ENCODE peak calls at places on chromosomes 11 and 22, in seven cellular contexts. G is mucosa of gallbladder; I is central memory CD4-positive, alpha-beta T cell; K is foreskin fibroblast; C is omental fat pad; N is mammary epithelial cell; A is HEK293T. L is an unnamed sample.

GRCh38 chr22:23178512-23179254 is 1.6 kb upstream of the BCR start:
- DNase-seq in G (peak), I (peak), K (peak), C (peak), N (peak), A (peak), L (peak)

GRCh38 chr11:58832246-58832645 is 12.3 kb downstream of the GLYATL2 start:
- DNase-seq in G (no peak), I (no peak), K (peak), C (no peak), N (peak), A (no peak), L (no peak)

GRCh38 chr11:25566298-25567200 is 765.4 kb upstream of the ANO3 start:
- DNase-seq in G (peak), I (no peak), K (no peak), C (no peak), N (peak), A (no peak), L (no peak)

GRCh38 chr11:111335596-111335995 is 37.2 kb downstream of the POU2AF3 start:
- DNase-seq in G (no peak), I (no peak), K (peak), C (no peak), N (peak), A (no peak), L (no peak)

GRCh38 chr11:113690619-113691569 is 15.2 kb downstream of the TMPRSS5 start:
- DNase-seq in G (peak), I (no peak), K (peak), C (no peak), N (peak), A (peak), L (no peak)

GRCh38 chr11:96000064-96000463 is 76.2 kb upstream of the MTMR2 start:
- DNase-seq in G (no peak), I (no peak), K (no peak), C (no peak), N (no peak), A (no peak), L (no peak)

GRCh38 chr11:135017296-135017695 is 605.3 kb upstream of the B3GAT1 start:
- DNase-seq in G (no peak), I (no peak), K (no peak), C (no peak), N (no peak), A (no peak), L (no peak)

GRCh38 chr22:47188337-47189055 is 426.0 kb downstream of the TBC1D22A start:
- DNase-seq in G (no peak), I (no peak), K (no peak), C (peak), N (no peak), A (no peak), L (no peak)

GRCh38 chr11:100753144-100753543 is 66.1 kb downstream of the ARHGAP42 start:
- DNase-seq in G (peak), I (no peak), K (no peak), C (no peak), N (peak), A (no peak), L (no peak)

GRCh38 chr11:62712413-62712812 is 4.9 kb downstream of the GNG3 start:
- DNase-seq in G (no peak), I (no peak), K (no peak), C (no peak), N (no peak), A (no peak), L (no peak)

GRCh38 chr11:64055077-64055476 is 19.3 kb downstream of the FLRT1 start:
- DNase-seq in G (no peak), I (no peak), K (peak), C (no peak), N (no peak), A (no peak), L (no peak)

L was measured in Panc1.